ENCODE peak calls at places on chromosomes 16 and 17, in nine cellular contexts. C is BJ, I is OCI-LY7, M is GM23248, T is AG04449, J is psoas muscle, S is SK-N-MC, V is lower lobe of right lung, R is adrenal gland. Z is an unnamed sample.

GRCh38 chr16:85616608-85617311 is 3.6 kb downstream of the GSE1 start:
- DNase-seq in C (no peak), I (peak; percentile 36), M (no peak), T (no peak), J (peak; percentile 80), S (no peak), V (peak; percentile 81), R (peak; percentile 88), Z (no peak)

GRCh38 chr17:58504826-58505351 is 9.5 kb downstream of the MTMR4 start:
- DNase-seq in C (no peak), I (peak; percentile 88), M (no peak), T (no peak), J (no peak), S (no peak), V (no peak), R (no peak), Z (no peak)

GRCh38 chr17:74644419-74644818 is 20.9 kb upstream of the CD300E start:
- DNase-seq in C (no peak), I (no peak), M (no peak), T (no peak), J (no peak), S (no peak), V (no peak), R (no peak), Z (no peak)

GRCh38 chr16:89573826-89574680 is 1.5 kb upstream of the CPNE7 start:
- DNase-seq in C (no peak), I (no peak), M (no peak), T (no peak), J (no peak), S (no peak), V (no peak), R (no peak), Z (no peak)

GRCh38 chr17:17439971-17440843 is 36.6 kb upstream of the MED9 start:
- DNase-seq in C (no peak), I (peak; percentile 75), M (peak; percentile 47), T (no peak), J (no peak), S (no peak), V (peak; percentile 80), R (peak; percentile 49), Z (no peak)

GRCh38 chr16:86396918-86397317 is 113.4 kb upstream of the FOXF1 start:
- DNase-seq in C (peak; percentile 90), I (no peak), M (peak; percentile 94), T (peak; percentile 65), J (no peak), S (no peak), V (no peak), R (no peak), Z (peak; percentile 93)

GRCh38 chr17:35315283-35315682 is 58.1 kb downstream of the SLFN11 start:
- DNase-seq in C (peak; percentile 75), I (no peak), M (peak; percentile 94), T (peak; percentile 44), J (peak; percentile 73), S (no peak), V (no peak), R (peak; percentile 15), Z (peak; percentile 72)

GRCh38 chr16:6081320-6081976 is 983.9 kb upstream of the EEF2KMT start:
- DNase-seq in C (no peak), I (peak; percentile 36), M (peak; percentile 8), T (no peak), J (no peak), S (peak; percentile 2), V (no peak), R (peak; percentile 12), Z (no peak)

GRCh38 chr16:89167425-89167941 is 4.1 kb upstream of the CDH15 start:
- DNase-seq in C (no peak), I (peak; percentile 85), M (peak; percentile 81), T (no peak), J (peak; percentile 93), S (no peak), V (peak; percentile 91), R (peak; percentile 92), Z (peak; percentile 26)

GRCh38 chr16:89360760-89361435 is 129.5 kb downstream of the ANKRD11 start:
- DNase-seq in C (no peak), I (peak; percentile 53), M (no peak), T (no peak), J (peak; percentile 55), S (no peak), V (no peak), R (no peak), Z (no peak)

GRCh38 chr16:57485916-57486857 is at the start of gene DOK4:
- DNase-seq in C (no peak), I (peak; percentile 69), M (peak; percentile 94), T (no peak), J (peak; percentile 89), S (no peak), V (peak; percentile 88), R (peak; percentile 89), Z (no peak)

GRCh38 chr17:69590690-69591089 is 176.2 kb downstream of the MAP2K6 start:
- DNase-seq in C (no peak), I (no peak), M (no peak), T (no peak), J (no peak), S (no peak), V (no peak), R (no peak), Z (no peak)

GRCh38 chr17:64045176-64045575 is 24.7 kb upstream of the ICAM2 start:
- DNase-seq in C (no peak), I (no peak), M (no peak), T (no peak), J (no peak), S (no peak), V (no peak), R (no peak), Z (no peak)

GRCh38 chr16:31833047-31833446 is 40.6 kb upstream of the ZNF267 start:
- DNase-seq in C (no peak), I (no peak), M (no peak), T (no peak), J (no peak), S (no peak), V (no peak), R (no peak), Z (no peak)

GRCh38 chr17:48556534-48557401 is 11.9 kb upstream of the HOXB2 start:
- DNase-seq in C (no peak), I (no peak), M (peak; percentile 42), T (no peak), J (no peak), S (no peak), V (no peak), R (no peak), Z (no peak)
- H3K4me3 ChIP-seq in C (no peak overlapping the region), I (no peak overlapping the region), M (peak overlapping the region; percentile 45), T (peak overlapping the region; percentile 32), J (no peak overlapping the region), S (peak overlapping the region; percentile 12), V (peak overlapping the region; percentile 36), R (no peak overlapping the region), Z (no peak overlapping the region)

GRCh38 chr17:75842963-75843576 is 1.1 kb downstream of the UNC13D start:
- DNase-seq in C (no peak), I (no peak), M (no peak), T (no peak), J (no peak), S (no peak), V (no peak), R (no peak), Z (no peak)
- H3K4me3 ChIP-seq in C (no peak overlapping the region), I (peak overlapping the region; percentile 29), M (no peak overlapping the region), T (no peak overlapping the region), J (peak overlapping the region; percentile 34), S (no peak overlapping the region), V (peak overlapping the region; percentile 59), R (peak overlapping the region; percentile 30), Z (no peak overlapping the region)

GRCh38 chr16:69105501-69106361 is at the start of gene HAS3:
- DNase-seq in C (no peak), I (peak; percentile 12), M (peak; percentile 75), T (no peak), J (peak; percentile 78), S (no peak), V (peak; percentile 81), R (peak; percentile 55), Z (no peak)

GRCh38 chr16:69108905-69109252 is 3.4 kb downstream of the HAS3 start:
- DNase-seq in C (no peak), I (no peak), M (no peak), T (no peak), J (no peak), S (no peak), V (no peak), R (no peak), Z (no peak)

GRCh38 chr16:69106491-69107291 is 1.2 kb downstream of the HAS3 start:
- DNase-seq in C (no peak), I (no peak), M (peak; percentile 39), T (no peak), J (no peak), S (no peak), V (no peak), R (no peak), Z (no peak)

GRCh38 chr16:69108069-69108904 is 2.8 kb downstream of the HAS3 start:
- DNase-seq in C (no peak), I (no peak), M (no peak), T (no peak), J (no peak), S (no peak), V (no peak), R (no peak), Z (no peak)

DNA sequence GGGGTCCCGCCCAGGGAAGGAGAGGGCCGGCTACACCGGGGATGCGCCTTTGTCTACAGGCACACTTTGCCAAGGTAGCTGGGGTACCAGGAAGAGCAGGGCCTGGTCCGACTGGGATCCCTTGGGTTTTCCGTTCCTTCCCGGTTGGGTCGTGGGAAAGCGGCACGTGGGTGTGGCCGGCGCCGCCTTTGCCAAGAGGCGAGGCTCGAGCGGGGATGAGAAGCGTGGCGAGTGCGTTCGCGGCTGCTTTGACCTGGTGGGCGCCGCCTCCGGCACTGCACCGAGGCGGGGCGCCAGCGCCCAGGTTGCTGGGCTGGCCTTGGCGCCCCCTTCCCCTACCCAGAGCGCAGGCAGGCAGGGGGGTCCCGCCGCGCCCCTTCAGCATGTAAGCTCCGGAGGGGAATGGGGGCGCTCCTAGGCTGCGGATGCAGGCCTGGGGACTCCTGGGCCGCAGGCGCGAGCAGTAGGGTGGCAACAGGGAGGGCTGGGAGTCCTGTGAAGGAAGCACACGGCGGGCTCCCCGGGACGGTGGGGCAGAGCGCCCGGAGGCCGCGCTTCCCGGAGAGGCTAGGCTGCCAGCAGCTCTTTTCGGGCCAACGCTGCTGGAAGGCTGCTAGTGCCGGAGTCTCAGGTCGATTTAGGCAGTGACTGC is 2.0 kb downstream of the HAS3 start:
- DNase-seq in C (no peak), I (no peak), M (peak; percentile 67), T (no peak), J (peak; percentile 61), S (no peak), V (peak; percentile 67), R (no peak), Z (no peak)
- H3K4me3 ChIP-seq in C (no peak overlapping the region), I (no peak overlapping the region), M (peak overlapping the region; percentile 77), T (peak overlapping the region; percentile 63), J (peak overlapping the region; percentile 76), S (peak overlapping the region; percentile 71), V (peak overlapping the region; percentile 57), R (peak overlapping the region; percentile 54), Z (no peak overlapping the region)

DNA sequence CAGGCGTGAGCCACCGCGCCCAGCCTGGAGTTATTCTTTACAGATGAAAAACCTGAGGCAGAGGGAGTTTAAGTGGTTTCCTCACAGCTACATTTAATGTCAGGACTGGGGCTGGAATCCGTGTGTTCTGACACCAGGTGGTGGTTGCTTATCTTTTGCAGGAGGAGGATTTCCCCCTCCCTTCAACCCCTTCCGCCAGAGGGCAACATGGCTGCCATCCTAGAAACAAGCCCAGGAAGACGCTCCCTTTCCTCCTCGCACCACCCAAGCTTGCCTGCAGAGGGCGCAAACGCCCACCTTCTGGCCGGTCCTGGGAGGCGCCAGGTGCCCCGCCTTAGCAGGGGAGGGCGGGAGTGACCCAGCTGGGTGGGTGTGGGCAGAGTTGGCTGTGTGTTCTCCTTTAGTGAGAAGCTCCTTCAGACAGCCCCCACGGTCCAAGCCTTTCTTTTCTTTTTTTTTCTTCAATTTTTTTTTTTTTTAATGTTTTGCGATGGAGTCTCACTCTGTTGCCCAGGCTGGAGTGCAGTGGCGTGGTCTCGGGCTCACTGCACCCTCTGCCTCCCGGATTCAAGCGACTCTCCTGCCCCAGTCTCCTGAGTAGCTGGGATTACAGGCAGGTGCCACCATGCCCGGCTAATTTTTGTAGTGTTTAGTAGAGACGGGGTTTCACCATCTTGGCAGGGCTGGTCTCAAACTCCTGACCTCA is 9.9 kb upstream of the RAP1GAP2 start:
- DNase-seq in C (peak; percentile 17), I (peak; percentile 92), M (peak; percentile 79), T (no peak), J (peak; percentile 83), S (peak; percentile 0), V (peak; percentile 90), R (peak; percentile 86), Z (peak; percentile 63)
- H3K4me3 ChIP-seq in C (no peak overlapping the region), I (no peak overlapping the region), M (peak overlapping the region; percentile 10), T (no peak overlapping the region), J (no peak overlapping the region), S (no peak overlapping the region), V (no peak overlapping the region), R (no peak overlapping the region), Z (no peak overlapping the region)

Z was measured in HFF-Myc.